ENCODE peak calls at places on chromosomes 11 and 22, in ten cellular contexts. U, N, T, Q, D, M, X, I, E and W are unnamed samples. For H3K36me3, the result is how much of the 10 kb centered on the place peaks cover.

GRCh38 chr22:28332410-28332809 is 347.2 kb downstream of the TTC28 start:
- DNase-seq in T (no peak), M (no peak), I (no peak), N (no peak), E (no peak), D (no peak), U (peak), X (no peak), Q (no peak), W (no peak)

GRCh38 chr22:35564975-35565867 is 24.6 kb downstream of the RASD2 start:
- DNase-seq in D (no peak), U (peak), Q (no peak), X (no peak), E (no peak), I (no peak), M (no peak), T (no peak), N (no peak), W (no peak)

GRCh38 chr11:26820739-26821138 is 98.9 kb upstream of the SLC5A12 start:
- DNase-seq in E (no peak), X (no peak), N (no peak), Q (no peak), I (no peak), M (no peak), U (peak), D (no peak), T (no peak), W (no peak)

GRCh38 chr22:48902001-48902869 is 925.4 kb downstream of the BRD1 start:
- DNase-seq in N (no peak), X (no peak), T (no peak), I (no peak), E (peak), D (peak), U (no peak), Q (no peak), M (no peak), W (no peak)

GRCh38 chr11:99739464-99740089 is 718.8 kb downstream of the CNTN5 start:
- DNase-seq in I (peak), T (no peak), E (no peak), Q (no peak), M (no peak), N (no peak), D (no peak), U (peak), X (no peak), W (no peak)

GRCh38 chr22:46352276-46352675 is 16.8 kb downstream of the TRMU start:
- DNase-seq in M (no peak), T (no peak), X (no peak), D (no peak), I (no peak), N (no peak), E (no peak), Q (no peak), U (no peak), W (no peak)

GRCh38 chr11:64306876-64307622 is 1.7 kb downstream of the ESRRA start:
- DNase-seq in X (no peak), Q (peak), M (no peak), T (peak), N (no peak), E (peak), D (peak), I (no peak), U (no peak), W (peak)

GRCh38 chr11:26947904-26948639 is 45.8 kb upstream of the FIBIN start:
- DNase-seq in U (peak), I (no peak), X (no peak), D (no peak), M (no peak), N (no peak), Q (no peak), T (no peak), E (no peak), W (no peak)

GRCh38 chr11:33891714-33892327 is at the start of gene LMO2:
- DNase-seq in X (no peak), I (peak), U (no peak), Q (no peak), M (no peak), D (no peak), E (no peak), T (no peak), N (no peak), W (no peak)

GRCh38 chr11:103530257-103530656 is 421.0 kb downstream of the DYNC2H1 start:
- DNase-seq in E (no peak), U (peak), D (no peak), X (no peak), T (no peak), I (no peak), N (no peak), Q (no peak), M (no peak), W (no peak)

GRCh38 chr11:128716661-128717210 is 22.9 kb downstream of the FLI1 start:
- DNase-seq in X (no peak), M (no peak), T (no peak), D (no peak), Q (peak), N (no peak), U (peak), I (no peak), E (no peak), W (peak)

GRCh38 chr11:1109101-1109917 is 34.6 kb downstream of the MUC2 start:
- DNase-seq in Q (no peak), N (no peak), E (no peak), U (no peak), I (no peak), M (no peak), D (no peak), T (no peak), X (no peak), W (peak)

GRCh38 chr22:43381693-43382092 is 30.1 kb upstream of the MPPED1 start:
- DNase-seq in I (no peak), X (no peak), M (no peak), T (no peak), Q (peak), U (peak), D (no peak), E (no peak), N (no peak), W (no peak)

GRCh38 chr22:41001722-41002122 is 50.5 kb downstream of the RBX1 start:
- DNase-seq in Q (no peak), M (no peak), N (no peak), X (no peak), I (no peak), E (no peak), U (peak), T (no peak), D (no peak), W (no peak)

GRCh38 chr11:44034639-44035038 is 13.1 kb upstream of the ACCSL start:
- DNase-seq in E (no peak), D (no peak), I (no peak), X (no peak), Q (no peak), M (no peak), T (no peak), N (no peak), U (no peak), W (no peak)

DNA sequence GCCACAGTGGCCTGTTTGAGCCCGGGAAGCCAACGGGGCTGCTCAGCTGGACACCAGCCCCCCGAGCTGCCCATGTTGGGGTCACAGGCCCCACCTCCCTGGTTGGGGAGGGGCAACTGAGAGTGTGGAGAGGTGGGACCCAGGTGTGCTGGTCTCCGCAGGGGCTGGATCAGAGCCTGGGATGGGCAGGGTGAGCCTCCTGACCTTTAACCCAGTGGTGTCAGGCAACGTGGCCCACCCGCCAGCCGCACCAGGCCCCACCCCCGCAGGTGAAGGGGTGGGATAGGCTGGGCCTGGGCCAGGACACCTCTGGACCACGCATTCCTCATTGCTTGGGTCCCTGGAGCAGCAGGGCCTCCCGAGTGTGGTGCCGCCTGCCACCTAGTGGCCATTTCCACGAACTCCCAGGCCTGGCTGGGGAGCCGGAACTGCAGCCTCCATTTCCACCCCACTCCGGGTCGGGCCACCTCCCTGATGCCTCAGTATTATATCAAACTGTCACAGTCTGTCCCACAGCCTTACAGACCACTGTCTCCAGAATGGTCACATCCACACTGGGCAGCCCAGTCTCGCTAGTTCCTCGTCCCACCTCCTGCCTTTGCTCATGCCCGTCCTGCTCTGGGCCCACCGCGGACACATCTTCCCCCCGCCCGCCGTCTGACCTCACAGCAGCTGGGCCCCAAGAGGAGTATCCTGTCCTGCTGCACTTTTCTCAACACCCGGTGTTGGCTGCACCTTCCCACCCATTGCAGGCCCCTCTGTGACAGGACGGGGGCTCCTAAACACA is 13.3 kb upstream of the PPP6R3 start:
- DNase-seq in M (no peak), Q (peak), X (peak), N (peak), T (peak), U (peak), I (peak), E (peak), D (peak), W (peak)
- H3K36me3 ChIP-seq in M (half or more), Q (under half), X (under half), N (under half), T (under half), U (under half), I (under half), E (under half), D (under half), W (under half)

GRCh38 chr11:68840661-68841653 is 759 bp downstream of the CPT1A start:
- DNase-seq in E (peak), Q (peak), X (no peak), M (no peak), I (peak), N (no peak), D (peak), T (peak), U (peak), W (peak)

GRCh38 chr11:68839953-68840641 is 1.6 kb downstream of the CPT1A start:
- DNase-seq in D (no peak), I (peak), T (no peak), N (no peak), U (peak), E (no peak), X (no peak), M (no peak), Q (peak), W (no peak)

GRCh38 chr11:68837583-68838571 is 3.8 kb downstream of the CPT1A start:
- DNase-seq in T (no peak), E (no peak), D (no peak), Q (peak), X (no peak), U (no peak), M (no peak), N (no peak), I (no peak), W (no peak)

GRCh38 chr11:68838572-68838964 is 3.1 kb downstream of the CPT1A start:
- DNase-seq in X (no peak), E (peak), I (no peak), Q (no peak), T (peak), D (peak), M (no peak), U (no peak), N (no peak), W (no peak)

DNA sequence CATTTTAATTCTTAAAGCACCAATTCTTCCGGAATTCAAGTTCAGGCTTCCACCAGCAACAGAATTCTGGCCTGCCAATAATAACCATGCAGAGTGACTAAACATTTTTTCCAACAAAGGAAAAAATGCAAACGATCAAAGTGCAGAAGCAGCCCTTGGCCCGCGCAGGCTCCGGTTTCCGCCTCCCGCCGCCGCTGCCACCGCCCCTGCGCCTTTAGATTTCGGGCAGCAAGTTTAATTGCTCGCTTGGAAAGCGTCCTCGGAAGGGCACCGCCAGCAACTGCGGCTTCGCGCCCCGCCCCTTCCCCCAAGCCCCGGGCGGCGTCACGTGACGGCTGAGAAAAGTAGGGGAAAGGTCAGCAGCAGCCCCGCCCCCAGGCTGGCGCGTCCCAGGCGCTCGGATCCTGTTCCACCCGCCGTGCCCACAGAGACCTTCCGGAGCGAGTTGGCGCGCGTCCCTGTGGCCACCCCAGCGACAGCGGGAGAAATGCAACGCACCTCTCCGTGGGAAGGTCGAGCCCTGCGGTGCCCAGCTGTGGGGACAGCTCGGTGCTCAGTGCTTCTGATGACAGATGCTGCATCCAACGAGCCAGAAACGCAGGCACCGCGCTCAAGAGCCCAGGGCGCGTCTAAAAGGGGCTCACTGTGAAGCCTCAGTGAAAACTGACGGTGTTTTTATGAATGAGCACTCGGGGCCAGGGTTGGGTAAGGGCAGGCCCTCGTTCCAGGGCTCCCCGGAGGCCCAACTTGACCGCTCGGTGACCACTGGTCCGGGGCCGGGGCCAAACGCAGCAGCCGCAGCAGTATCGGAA is 2.5 kb downstream of the CPT1A start:
- DNase-seq in I (peak), T (peak), U (peak), X (peak), N (peak), Q (peak), D (peak), M (peak), E (peak), W (peak)
- TF ChIP-seq POLR2A in I (peak), T (peak), U (no peak), X (no peak), N (peak), Q (peak), D (no peak), M (no peak), E (no peak), W (no peak)

GRCh38 chr22:22022977-22023534 is 40.5 kb upstream of the TOP3B start:
- DNase-seq in U (no peak), Q (no peak), N (no peak), T (no peak), E (no peak), X (no peak), I (peak), D (no peak), M (no peak), W (no peak)

GRCh38 chr22:22024440-22024839 is 41.9 kb upstream of the TOP3B start:
- DNase-seq in M (no peak), X (no peak), Q (no peak), T (no peak), D (no peak), I (no peak), N (no peak), E (no peak), U (no peak), W (no peak)

GRCh38 chr22:22022255-22022840 is 39.8 kb upstream of the TOP3B start:
- DNase-seq in T (no peak), N (no peak), D (no peak), I (peak), E (no peak), U (no peak), X (no peak), Q (no peak), M (no peak), W (no peak)

GRCh38 chr22:22025320-22026156 is 43.0 kb upstream of the TOP3B start:
- DNase-seq in X (no peak), Q (no peak), T (no peak), U (no peak), I (peak), N (no peak), M (no peak), D (no peak), E (no peak), W (peak)

GRCh38 chr22:22023581-22024137 is 41.1 kb upstream of the TOP3B start:
- DNase-seq in E (no peak), N (no peak), D (no peak), U (no peak), T (no peak), I (peak), X (no peak), M (no peak), Q (no peak), W (no peak)
- H3K36me3 ChIP-seq in E (under half), N (under half), D (under half), U (under half), T (under half), I (under half), X (under half), M (under half), Q (under half), W (under half)

DNA sequence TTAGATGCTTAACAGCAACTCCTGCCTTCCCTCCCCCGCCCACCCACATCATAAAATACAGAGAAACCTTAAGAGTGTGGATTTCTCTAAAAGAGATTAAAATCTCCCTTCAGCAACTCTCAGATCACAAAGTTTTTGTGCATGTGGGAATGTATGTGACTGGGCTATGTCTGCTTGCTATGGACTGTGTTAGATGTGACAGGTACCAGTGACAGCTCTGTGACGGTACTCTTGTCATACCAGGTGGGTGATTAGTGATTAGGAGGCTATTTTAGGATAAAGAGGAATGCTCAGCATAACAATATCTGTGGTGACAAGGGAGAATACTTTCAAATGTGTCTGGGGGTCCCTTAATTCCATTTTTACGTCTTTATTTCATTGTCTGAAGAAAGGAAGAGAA is 60.2 kb downstream of the SYT9 start:
- DNase-seq in U (no peak), X (no peak), E (no peak), D (no peak), N (no peak), T (no peak), M (no peak), Q (no peak), I (no peak), W (no peak)
- TF ChIP-seq POLR2A in U (no peak), X (no peak), E (no peak), D (no peak), N (no peak), T (no peak), M (no peak), Q (no peak), I (no peak), W (no peak)

DNA sequence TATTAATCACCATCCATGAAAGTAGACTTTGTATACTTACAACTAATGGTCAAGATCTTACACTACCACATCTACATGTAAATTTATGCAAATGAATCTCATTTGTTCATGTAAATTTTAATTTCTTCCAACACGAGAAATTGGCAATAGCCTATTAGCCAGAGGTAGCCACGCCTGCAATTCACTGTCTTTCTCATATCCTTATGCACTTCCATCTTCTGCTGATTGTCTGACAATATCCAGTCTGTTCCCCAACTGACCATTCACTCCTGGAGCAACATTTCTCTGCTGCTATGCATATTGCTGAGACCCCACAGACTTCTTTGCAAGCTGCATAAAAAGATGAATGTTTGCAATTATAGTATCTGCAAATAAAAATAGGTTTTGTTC is 2.5 kb downstream of the NNMT start:
- DNase-seq in N (no peak), D (no peak), T (no peak), U (no peak), X (no peak), Q (no peak), M (no peak), E (no peak), I (no peak), W (no peak)
- H3K36me3 ChIP-seq in N (under half), D (under half), T (under half), U (under half), X (under half), Q (under half), M (under half), E (under half), I (under half), W (under half)